ENCODE peak calls at places on chromosomes 6 and 20, in four cellular contexts. I, C, T and S are unnamed samples.
A peak's percentile ranks its signal among the peaks of the same experiment; 100 is the strongest.

GRCh38 chr6:105243487-105243886 is 63.7 kb upstream of the POPDC3 start:
- DNase-seq in T (no peak), C (no peak), I (no peak), S (no peak)

GRCh38 chr20:49384437-49385434 is 97.7 kb downstream of the KCNB1 start:
- DNase-seq in T (peak; percentile 23), I (peak; percentile 28), C (peak; percentile 92), S (peak; percentile 68)

GRCh38 chr6:132133734-132134490 is 182.7 kb upstream of the CCN2 start:
- DNase-seq in C (no peak), I (no peak), T (no peak), S (no peak)

GRCh38 chr6:30061766-30062458 is 847 bp downstream of the POLR1H start:
- DNase-seq in C (peak; percentile 8), T (peak; percentile 44), I (peak; percentile 38), S (no peak)

GRCh38 chr6:19408331-19408730 is 428.8 kb upstream of the ID4 start:
- DNase-seq in T (no peak), C (no peak), I (no peak), S (no peak)

GRCh38 chr6:2669067-2669710 is 81.5 kb downstream of the MYLK4 start:
- DNase-seq in I (no peak), T (no peak), C (no peak), S (no peak)

GRCh38 chr6:137647762-137648412 is 153.7 kb upstream of the OLIG3 start:
- DNase-seq in I (no peak), T (no peak), C (no peak), S (no peak)

GRCh38 chr6:157430834-157431233 is 49.8 kb downstream of the ZDHHC14 start:
- DNase-seq in C (no peak), T (no peak), I (no peak), S (no peak)

GRCh38 chr6:44036196-44036595 is 91.1 kb downstream of the MRPL14 start:
- DNase-seq in T (no peak), I (no peak), C (no peak), S (no peak)

GRCh38 chr20:3739054-3739925 is 6.8 kb downstream of the HSPA12B start:
- DNase-seq in I (no peak), T (no peak), C (no peak), S (no peak)

GRCh38 chr20:19934792-19935491 is 82.2 kb upstream of the NAA20 start:
- DNase-seq in I (no peak), C (no peak), T (no peak), S (no peak)

GRCh38 chr6:4950076-4950475 is 53.8 kb downstream of the RPP40 start:
- DNase-seq in T (no peak), I (no peak), C (no peak), S (no peak)

GRCh38 chr6:100549406-100550167 is 84.9 kb upstream of the SIM1 start:
- DNase-seq in I (no peak), T (no peak), C (no peak), S (no peak)

GRCh38 chr20:45070932-45071632 is 29.8 kb downstream of the KCNS1 start:
- DNase-seq in I (no peak), T (no peak), C (no peak), S (no peak)

GRCh38 chr20:62227977-62228958 is 8.2 kb upstream of the HRH3 start:
- DNase-seq in T (no peak), C (no peak), I (no peak), S (no peak)

GRCh38 chr20:2156666-2157624 is 55.3 kb downstream of the STK35 start:
- DNase-seq in I (no peak), C (no peak), T (no peak), S (no peak)

GRCh38 chr20:1940581-1940980 is 45.4 kb downstream of the SIRPA start:
- DNase-seq in C (no peak), T (no peak), I (no peak), S (no peak)

GRCh38 chr6:26328265-26328844 is 36.6 kb upstream of the BTN3A2 start:
- DNase-seq in I (peak; percentile 19), T (peak; percentile 35), C (no peak), S (no peak)

GRCh38 chr6:15253107-15254073 is 7.5 kb downstream of the JARID2 start:
- DNase-seq in T (no peak), I (no peak), C (no peak), S (no peak)

GRCh38 chr6:47230579-47230978 is 79.1 kb downstream of the TNFRSF21 start:
- DNase-seq in I (no peak), T (no peak), C (no peak), S (no peak)

GRCh38 chr20:41181567-41181966 is 44.2 kb downstream of the PLCG1 start:
- DNase-seq in C (no peak), T (no peak), I (no peak), S (no peak)